ENCODE peak calls at places on chromosome 20, in eight cellular contexts. W is SJSA1, H is NT2/D1, R is right lobe of liver, L is foreskin keratinocyte, T is psoas muscle, A is astrocyte, J is fibroblast of lung. C is an unnamed sample. For H3K4me1, the result is how much of the 10 kb centered on the place peaks cover.

GRCh38 chr20:10313215-10313614 is 94.6 kb downstream of the SNAP25 start:
- DNase-seq in H (no peak), L (no peak), W (no peak), A (peak), J (peak), T (no peak), R (no peak), C (no peak)

GRCh38 chr20:11935754-11936551 is 18.3 kb downstream of the BTBD3 start:
- DNase-seq in H (no peak), J (no peak), T (no peak), A (no peak), R (no peak), L (no peak), W (no peak), C (no peak)

GRCh38 chr20:1945660-1946059 is 48.2 kb downstream of the PDYN start:
- DNase-seq in T (no peak), R (no peak), A (no peak), L (no peak), W (no peak), J (no peak), H (no peak), C (no peak)

GRCh38 chr20:38726849-38727601 is 2.7 kb downstream of the SLC32A1 start:
- DNase-seq in L (no peak), T (no peak), H (peak), J (peak), R (no peak), W (peak), A (no peak), C (peak)

GRCh38 chr20:31713312-31714049 is 9.2 kb downstream of the BCL2L1 start:
- DNase-seq in T (peak), A (peak), L (peak), H (no peak), W (peak), J (peak), R (peak), C (peak)

GRCh38 chr20:49724637-49725606 is 11.2 kb upstream of the B4GALT5 start:
- DNase-seq in T (peak), R (peak), W (no peak), L (no peak), H (no peak), A (peak), J (peak), C (no peak)

GRCh38 chr20:31606678-31606927 is 1.5 kb downstream of the ID1 start:
- DNase-seq in T (no peak), J (no peak), H (peak), A (no peak), L (no peak), R (no peak), W (no peak), C (peak)

GRCh38 chr20:17992847-17993508 is 24.2 kb downstream of the MGME1 start:
- DNase-seq in L (no peak), J (peak), W (no peak), T (no peak), R (no peak), A (peak), H (no peak), C (no peak)

GRCh38 chr20:35398660-35399144 is 13.1 kb downstream of the UQCC1 start:
- DNase-seq in T (no peak), L (no peak), R (no peak), W (no peak), J (peak), A (peak), H (no peak), C (no peak)

GRCh38 chr20:8267009-8267408 is 134.9 kb downstream of the PLCB1 start:
- DNase-seq in J (no peak), R (no peak), T (no peak), W (no peak), L (no peak), H (no peak), A (no peak), C (no peak)

DNA sequence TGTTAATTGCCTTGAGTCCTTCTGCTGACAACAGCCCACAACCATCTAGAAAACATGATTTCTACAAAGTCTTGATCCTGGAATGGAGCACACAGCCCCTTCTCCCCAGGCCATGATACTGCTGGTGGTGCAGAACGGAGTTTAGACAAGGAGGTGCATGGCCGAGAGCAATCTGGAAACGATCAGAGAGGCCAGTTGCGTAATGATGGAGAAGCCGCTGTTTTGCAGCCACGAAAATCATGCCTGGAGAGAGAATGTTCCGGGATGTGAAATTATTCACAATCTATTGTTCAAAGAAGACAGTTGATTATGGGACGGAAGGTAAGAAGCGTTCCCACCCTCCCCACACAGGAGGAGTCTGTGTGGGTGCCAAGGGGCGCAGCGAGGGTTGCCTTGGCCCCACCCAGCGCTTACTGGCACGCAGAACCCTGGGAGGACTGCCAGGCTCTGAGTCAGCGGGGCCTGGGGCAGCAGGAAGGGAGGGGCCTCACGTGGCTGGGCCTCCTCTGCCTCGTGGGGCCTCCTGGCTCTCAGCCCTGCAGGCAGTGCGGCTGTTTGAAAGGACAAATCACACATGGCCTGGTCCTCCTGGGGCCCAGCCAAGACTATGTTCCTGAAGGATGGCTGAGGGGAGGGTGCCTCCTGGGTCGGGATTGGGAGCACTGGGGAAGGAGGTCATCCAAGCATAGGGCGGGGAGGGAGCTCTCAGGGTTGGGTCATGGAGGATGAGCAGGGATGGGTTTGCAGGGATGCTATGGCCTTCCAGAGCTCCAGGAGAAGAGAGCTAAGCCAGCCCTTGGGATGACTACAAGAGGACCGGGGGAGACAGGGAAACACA is 8.7 kb upstream of the AP5S1 start:
- DNase-seq in T (peak), J (peak), L (peak), A (peak), H (no peak), R (peak), W (peak), C (no peak)
- H3K4me1 ChIP-seq in T (under half), J (under half), L (under half), A (under half), H (under half), R (under half), W (under half), C (under half)

GRCh38 chr20:19934792-19935491 is 82.2 kb upstream of the NAA20 start:
- DNase-seq in R (peak), L (peak), A (no peak), J (no peak), T (peak), W (no peak), H (no peak), C (no peak)
- H3K4me1 ChIP-seq in R (under half), L (under half), A (under half), J (under half), T (under half), W (under half), H (under half), C (under half)

GRCh38 chr20:13119583-13119982 is 101.5 kb upstream of the ISM1 start:
- DNase-seq in L (no peak), W (no peak), H (peak), J (peak), R (no peak), T (no peak), A (peak), C (peak)

GRCh38 chr20:13117200-13117599 is 103.9 kb upstream of the ISM1 start:
- DNase-seq in A (no peak), J (no peak), T (no peak), L (no peak), W (no peak), R (no peak), H (no peak), C (no peak)

GRCh38 chr20:13113731-13114130 is 105.0 kb downstream of the SPTLC3 start:
- DNase-seq in A (no peak), W (no peak), L (no peak), J (no peak), R (no peak), H (no peak), T (no peak), C (no peak)

GRCh38 chr20:13121840-13122515 is 99.1 kb upstream of the ISM1 start:
- DNase-seq in R (no peak), W (no peak), A (no peak), T (no peak), L (no peak), H (no peak), J (no peak), C (no peak)

GRCh38 chr20:13118676-13119075 is 102.4 kb upstream of the ISM1 start:
- DNase-seq in R (no peak), L (no peak), J (no peak), W (no peak), A (no peak), T (no peak), H (no peak), C (no peak)
- H3K4me1 ChIP-seq in R (under half), L (under half), J (under half), W (under half), A (under half), T (under half), H (under half), C (under half)

GRCh38 chr20:59605691-59606364 is 1.5 kb downstream of the PHACTR3 start:
- DNase-seq in A (no peak), T (no peak), R (no peak), L (no peak), W (no peak), J (no peak), H (no peak), C (no peak)
- H3K4me1 ChIP-seq in A (under half), T (under half), R (under half), L (under half), W (under half), J (under half), H (under half), C (under half)

DNA sequence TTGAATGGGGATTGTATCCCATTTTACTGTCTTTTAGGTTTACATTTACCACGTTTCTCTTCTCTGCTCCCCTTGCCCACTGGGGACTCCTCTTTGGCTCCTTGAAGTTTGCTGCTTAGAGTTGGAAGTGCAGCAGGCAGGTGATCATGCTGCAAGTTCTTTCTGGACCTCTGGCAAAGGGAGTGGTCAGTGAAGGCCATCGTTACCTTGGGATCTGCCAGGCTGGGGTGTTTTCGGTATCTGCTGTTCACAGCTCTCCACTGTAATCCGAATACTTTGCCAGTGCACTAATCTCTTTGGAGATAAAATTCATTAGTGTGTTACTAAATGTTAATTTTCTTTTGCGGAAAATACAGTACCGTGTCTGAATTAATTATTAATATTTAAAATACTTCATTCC is 9.1 kb upstream of the EFCAB8 start:
- DNase-seq in W (no peak), T (no peak), J (no peak), R (no peak), L (no peak), H (no peak), A (no peak), C (no peak)
- H3K4me1 ChIP-seq in W (under half), T (under half), J (under half), R (under half), L (under half), H (under half), A (under half), C (under half)

DNA sequence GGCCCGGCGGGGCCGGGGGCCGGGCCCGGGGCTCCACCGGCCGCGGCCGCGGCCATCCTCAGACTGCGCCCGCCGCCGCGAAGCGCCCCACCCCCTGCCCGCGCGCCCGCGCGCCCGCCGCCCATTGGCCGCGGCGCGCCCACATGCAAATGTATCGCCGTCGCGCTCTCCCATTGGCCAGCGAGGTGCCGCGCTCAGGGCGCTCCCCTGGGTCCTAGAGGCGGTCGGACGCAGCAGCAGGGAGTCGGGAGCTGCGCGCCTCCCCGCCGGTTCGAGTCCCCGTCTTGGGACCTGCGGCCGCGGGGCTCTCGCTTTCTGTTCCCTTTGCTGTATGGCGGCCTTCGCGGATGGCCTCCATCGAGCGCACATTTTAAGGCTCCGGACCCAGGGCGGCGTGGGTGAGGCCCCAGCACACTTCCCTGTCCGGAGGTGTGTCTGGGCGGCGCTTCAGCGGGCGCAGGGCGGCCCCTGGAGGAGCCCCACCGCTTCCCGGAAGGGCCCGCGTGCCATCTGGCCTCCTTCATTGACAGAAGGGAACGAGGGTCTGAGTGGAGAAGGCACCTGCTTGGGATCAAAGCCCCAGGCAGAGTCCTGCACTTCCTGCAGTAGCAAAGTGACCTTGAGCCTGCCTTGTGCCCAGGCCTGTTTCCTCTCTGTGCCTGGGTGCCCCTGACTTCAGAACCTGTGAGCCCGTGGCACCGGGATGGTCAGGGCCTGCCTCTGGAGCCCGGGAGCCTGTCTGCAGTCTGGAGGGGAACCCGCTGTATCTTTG is at the start of gene CABLES2:
- DNase-seq in H (peak), T (peak), L (peak), R (peak), J (peak), A (peak), W (peak), C (peak)
- H3K4me1 ChIP-seq in H (under half), T (under half), L (under half), R (under half), J (under half), A (under half), W (under half), C (under half)